ENCODE peak calls at places on chromosomes 3 and 15, in eight cellular contexts. F, G, V, Z, K, M, L and T are unnamed samples.

GRCh38 chr3:74287557-74287956 is 326.9 kb downstream of the CNTN3 start:
- DNase-seq in M (no peak), F (no peak), K (no peak), V (no peak), Z (no peak), L (peak; percentile 14), G (no peak), T (no peak)

GRCh38 chr3:49359623-49360022 is 1.5 kb upstream of the GPX1 start:
- DNase-seq in M (no peak), L (no peak), K (no peak), Z (no peak), G (no peak), F (peak; percentile 38), V (no peak), T (no peak)

GRCh38 chr3:46670891-46671427 is 22.5 kb downstream of the ALS2CL start:
- DNase-seq in Z (peak; percentile 6), K (no peak), L (no peak), F (no peak), G (no peak), M (no peak), V (no peak), T (peak; percentile 26)

GRCh38 chr3:155745795-155746550 is 1.1 kb upstream of the PLCH1 start:
- DNase-seq in K (no peak), F (no peak), V (peak; percentile 54), L (no peak), Z (no peak), M (peak; percentile 29), G (no peak), T (no peak)

GRCh38 chr15:65877752-65878151 is 8.5 kb downstream of the RAB11A start:
- DNase-seq in Z (no peak), L (no peak), V (no peak), K (no peak), G (no peak), F (no peak), M (no peak), T (no peak)

GRCh38 chr3:132916096-132916495 is 122.1 kb upstream of the TMEM108 start:
- DNase-seq in V (no peak), K (no peak), F (peak; percentile 14), G (no peak), L (no peak), M (no peak), Z (no peak), T (no peak)

GRCh38 chr3:70871909-70872656 is 559.6 kb upstream of the MDFIC2 start:
- DNase-seq in K (no peak), F (peak; percentile 95), Z (no peak), L (peak; percentile 93), G (no peak), M (no peak), V (no peak), T (no peak)

GRCh38 chr3:149015383-149015782 is 24.0 kb downstream of the GYG1 start:
- DNase-seq in Z (no peak), G (no peak), K (no peak), L (peak; percentile 29), F (peak; percentile 15), M (no peak), V (no peak), T (no peak)

GRCh38 chr3:17823816-17824215 is 81.4 kb upstream of the TBC1D5 start:
- DNase-seq in Z (no peak), V (no peak), G (no peak), F (no peak), L (no peak), M (no peak), K (no peak), T (no peak)

GRCh38 chr3:169871129-169871886 is 1.6 kb upstream of the LRRC31 start:
- DNase-seq in Z (no peak), K (no peak), G (no peak), V (no peak), F (no peak), L (no peak), M (no peak), T (no peak)

GRCh38 chr15:57565326-57565725 is 26.4 kb upstream of the MYZAP start:
- DNase-seq in V (no peak), L (no peak), F (no peak), M (no peak), Z (no peak), K (no peak), G (no peak), T (no peak)

GRCh38 chr3:160180581-160181216 is 44.5 kb upstream of the C3orf80 start:
- DNase-seq in Z (no peak), G (no peak), M (no peak), L (peak; percentile 54), K (no peak), F (peak; percentile 78), V (peak; percentile 13), T (no peak)

DNA sequence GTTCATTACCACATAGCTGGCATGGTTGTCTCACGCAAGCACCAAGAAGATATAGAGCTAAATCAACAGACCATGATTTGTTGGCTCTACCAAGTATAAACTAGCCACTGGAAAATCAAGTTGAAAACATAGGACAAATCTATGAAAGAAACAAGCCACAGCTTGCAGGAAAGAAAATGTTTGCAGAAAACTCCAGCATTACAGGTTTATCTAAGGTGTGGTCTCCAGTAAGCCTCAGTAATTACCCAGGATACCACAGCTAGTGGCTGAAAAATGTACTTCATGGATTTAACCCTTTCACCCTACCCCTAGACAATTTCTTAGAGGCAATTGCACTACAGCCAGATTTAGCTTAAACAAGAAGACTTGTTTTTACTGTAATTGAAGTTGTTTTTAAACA is 340.6 kb downstream of the SOX2 start:
- DNase-seq in M (no peak), G (no peak), V (no peak), Z (no peak), K (no peak), F (no peak), L (no peak), T (no peak)
- TF ChIP-seq CTCF in M (no peak), G (no peak), V (no peak), Z (no peak), K (no peak), F (no peak), L (no peak), T (no peak)

GRCh38 chr3:111252795-111253194 is 181.2 kb downstream of the NECTIN3 start:
- DNase-seq in F (peak; percentile 57), L (peak; percentile 43), V (no peak), K (no peak), G (no peak), M (no peak), Z (no peak), T (no peak)
- TF ChIP-seq CTCF in F (no peak), L (no peak), V (no peak), K (no peak), G (no peak), M (no peak), Z (no peak), T (no peak)

GRCh38 chr3:126245811-126246727 is 65.7 kb upstream of the ALDH1L1 start:
- DNase-seq in L (peak; percentile 54), K (peak; percentile 66), Z (no peak), V (peak; percentile 60), F (peak; percentile 81), G (no peak), M (peak; percentile 32), T (no peak)
- TF ChIP-seq CTCF in L (peak; percentile 51), K (peak; percentile 58), Z (peak; percentile 71), V (peak; percentile 72), F (peak; percentile 69), G (peak; percentile 25), M (peak; percentile 41), T (peak; percentile 40)

GRCh38 chr3:50580683-50581458 is 11.5 kb downstream of the HEMK1 start:
- DNase-seq in F (no peak), L (no peak), V (no peak), K (no peak), M (no peak), Z (no peak), G (no peak), T (no peak)
- TF ChIP-seq CTCF in F (peak; percentile 9), L (no peak), V (peak; percentile 27), K (no peak), M (no peak), Z (peak; percentile 20), G (no peak), T (no peak)

DNA sequence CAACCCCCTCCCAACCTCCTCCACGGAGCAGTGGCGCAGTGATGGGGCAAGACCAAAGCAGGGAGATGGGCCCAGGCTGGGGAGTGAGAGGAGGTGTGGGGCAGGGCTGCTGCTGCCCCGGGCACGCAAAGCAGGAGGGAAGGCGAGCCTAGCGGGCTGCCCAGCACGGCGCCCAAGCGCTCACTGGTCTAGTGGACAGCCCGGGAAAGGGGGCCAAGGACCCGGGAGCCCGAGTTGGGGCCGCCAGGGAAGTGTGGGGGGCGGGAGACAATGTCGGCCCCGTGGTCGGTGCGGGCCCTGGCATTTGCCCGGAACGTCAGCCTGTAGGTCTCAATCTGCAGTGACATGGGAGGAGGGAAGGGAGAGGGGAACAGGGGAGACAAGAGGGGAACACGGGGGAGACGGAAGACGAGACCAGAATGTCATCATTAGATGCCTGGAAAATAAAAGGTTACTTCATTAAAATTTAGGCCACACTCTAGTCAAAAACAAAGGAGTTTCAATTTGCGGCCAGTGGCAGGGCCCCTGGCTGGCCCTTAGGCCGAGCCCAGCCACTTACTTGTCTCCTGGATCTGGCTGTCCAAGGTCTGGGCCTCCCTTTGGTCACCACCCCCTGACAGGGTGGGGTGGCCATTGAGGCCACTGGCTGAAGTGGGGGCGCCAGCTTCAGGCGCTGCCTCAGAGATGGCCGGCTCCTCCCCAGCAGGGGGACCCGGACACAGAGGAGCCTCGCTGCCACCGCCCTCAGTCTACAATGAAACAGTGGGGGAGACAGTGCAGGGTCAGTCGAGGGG is 49.9 kb downstream of the DHX30 start:
- DNase-seq in L (no peak), F (no peak), Z (no peak), M (no peak), V (no peak), K (no peak), G (no peak), T (no peak)
- TF ChIP-seq CTCF in L (no peak), F (no peak), Z (no peak), M (peak; percentile 29), V (no peak), K (no peak), G (no peak), T (no peak)

GRCh38 chr15:50148362-50148963 is 29.4 kb upstream of the ATP8B4 start:
- DNase-seq in G (no peak), L (peak; percentile 51), Z (no peak), M (peak; percentile 31), K (no peak), F (peak; percentile 83), V (peak; percentile 54), T (no peak)
- TF ChIP-seq CTCF in G (peak; percentile 56), L (peak; percentile 63), Z (no peak), M (peak; percentile 92), K (no peak), F (peak; percentile 89), V (peak; percentile 40), T (peak; percentile 61)

GRCh38 chr15:29939404-29939803 is 117.1 kb upstream of the TJP1 start:
- DNase-seq in F (peak; percentile 27), L (peak; percentile 53), V (no peak), K (no peak), G (no peak), Z (no peak), M (no peak), T (no peak)

GRCh38 chr15:29942144-29942543 is 119.9 kb upstream of the TJP1 start:
- DNase-seq in F (peak; percentile 29), V (peak; percentile 30), L (no peak), K (no peak), Z (no peak), M (no peak), G (no peak), T (no peak)

GRCh38 chr15:29937956-29938355 is 115.7 kb upstream of the TJP1 start:
- DNase-seq in K (no peak), Z (no peak), M (no peak), V (no peak), L (peak; percentile 48), G (no peak), F (peak; percentile 49), T (no peak)

GRCh38 chr15:29936353-29937049 is 114.2 kb upstream of the TJP1 start:
- DNase-seq in L (no peak), G (no peak), K (no peak), V (no peak), F (no peak), Z (no peak), M (no peak), T (no peak)

GRCh38 chr15:29938701-29939340 is 116.6 kb upstream of the TJP1 start:
- DNase-seq in G (no peak), L (no peak), M (no peak), Z (no peak), V (peak; percentile 34), K (no peak), F (no peak), T (no peak)
- TF ChIP-seq CTCF in G (no peak), L (no peak), M (peak; percentile 44), Z (peak; percentile 50), V (no peak), K (no peak), F (peak; percentile 25), T (no peak)